ENCODE peak calls at places on chromosomes 12 and 14, in nine cellular contexts. N is PC-9, Y is neural progenitor cell, A is DND-41, R is hepatocyte, I is GM23248, J is HCT116, Z is fibroblast of lung, C is H1. H is an unnamed sample.

GRCh38 chr12:774051-774614 is 21.8 kb downstream of the WNK1 start:
- DNase-seq in I (peak; percentile 28), R (peak; percentile 4), Y (peak; percentile 53), C (no peak), A (no peak), Z (peak; percentile 19), N (no peak), J (no peak), H (no peak)

GRCh38 chr12:96045566-96045965 is 10.2 kb upstream of the LTA4H start:
- DNase-seq in Y (no peak), Z (no peak), A (no peak), I (no peak), N (no peak), J (no peak), C (no peak), R (no peak), H (no peak)

GRCh38 chr12:2284321-2284813 is 231.6 kb downstream of the CACNA1C start:
- DNase-seq in N (no peak), Z (peak; percentile 85), A (no peak), C (no peak), R (peak; percentile 44), J (no peak), I (peak; percentile 91), Y (no peak), H (peak; percentile 98)

GRCh38 chr14:21535545-21536394 is 9.6 kb upstream of the SALL2 start:
- DNase-seq in Y (no peak), J (no peak), I (no peak), Z (no peak), C (no peak), A (no peak), N (no peak), R (no peak), H (peak; percentile 62)

GRCh38 chr14:102500190-102500661 is 9.3 kb downstream of the ANKRD9 start:
- DNase-seq in Z (peak; percentile 60), Y (no peak), J (no peak), C (no peak), R (peak; percentile 9), A (no peak), I (peak; percentile 90), N (no peak), H (peak; percentile 43)

GRCh38 chr12:3246253-3246652 is 169.1 kb downstream of the TSPAN9 start:
- DNase-seq in J (no peak), Z (no peak), I (no peak), N (no peak), A (no peak), C (no peak), R (no peak), Y (no peak), H (no peak)

GRCh38 chr14:100295376-100296105 is 10.7 kb downstream of the SLC25A29 start:
- DNase-seq in R (no peak), I (no peak), C (no peak), N (no peak), Z (no peak), J (no peak), Y (no peak), A (no peak), H (no peak)

GRCh38 chr14:92692822-92693226 is 55.6 kb downstream of the LGMN start:
- DNase-seq in I (peak; percentile 20), Y (no peak), Z (no peak), R (no peak), A (peak; percentile 39), C (no peak), J (no peak), N (peak; percentile 53), H (peak; percentile 9)

GRCh38 chr14:23070262-23071129 is 13.2 kb upstream of the CDH24 start:
- DNase-seq in C (no peak), R (no peak), I (peak; percentile 43), Y (no peak), A (no peak), N (no peak), J (no peak), Z (no peak), H (no peak)
- H3K4me1 ChIP-seq in C (peaks cover 5% of the 10 kb centered on the region), R (peaks cover 33% of the 10 kb centered on the region), I (peaks cover 21% of the 10 kb centered on the region), Y (peaks cover 53% of the 10 kb centered on the region), A (peaks cover 40% of the 10 kb centered on the region), N (peaks cover 27% of the 10 kb centered on the region), J (peaks cover 37% of the 10 kb centered on the region), Z (peaks cover 20% of the 10 kb centered on the region), H (peaks cover 38% of the 10 kb centered on the region)

GRCh38 chr12:67410246-67410645 is 141.1 kb downstream of the CAND1 start:
- DNase-seq in Z (peak; percentile 14), C (no peak), J (no peak), N (no peak), R (no peak), A (no peak), Y (no peak), I (peak; percentile 59), H (no peak)
- H3K27ac ChIP-seq in Z (no peak overlapping the region), C (no peak overlapping the region), J (no peak overlapping the region), N (no peak overlapping the region), R (no peak overlapping the region), A (no peak overlapping the region), Y (no peak overlapping the region), I (no peak overlapping the region), H (no peak overlapping the region)

GRCh38 chr12:94513527-94513926 is 53.9 kb upstream of the CEP83 start:
- DNase-seq in I (no peak), Y (no peak), C (no peak), R (no peak), A (no peak), Z (no peak), N (no peak), J (no peak), H (no peak)
- TF ChIP-seq EZH2 in I (no peak), Y (no peak), C (no peak), R (no peak), A (no peak), Z (no peak), N (no peak), J (no peak), H (no peak)

DNA sequence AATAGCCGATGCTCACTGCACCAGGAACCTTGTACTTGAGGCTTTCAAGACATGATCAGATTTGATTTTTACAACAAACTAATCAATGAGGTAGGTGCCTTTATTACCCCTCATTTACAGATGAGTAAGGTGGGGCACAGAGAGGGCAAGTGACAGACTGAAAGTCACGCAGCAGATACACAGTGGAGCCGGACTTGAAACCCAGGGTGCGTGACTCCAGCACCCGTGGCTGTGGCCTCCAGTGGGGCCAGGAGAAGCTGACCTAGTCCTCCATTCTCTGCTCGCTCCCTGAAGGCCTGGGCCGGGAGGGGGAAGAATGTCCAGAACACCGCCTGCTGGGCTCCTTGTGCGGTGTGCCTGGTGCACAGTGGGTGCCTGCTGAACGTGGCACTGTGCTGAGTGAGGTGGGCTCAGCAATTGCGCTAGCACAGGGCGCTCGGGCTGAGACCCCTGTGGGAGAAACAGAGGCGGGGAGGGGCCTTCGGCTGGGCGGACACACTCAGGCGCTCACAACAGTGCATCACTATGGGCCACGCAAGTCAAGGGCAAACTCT is 125.2 kb downstream of the CALM1 start:
- DNase-seq in Z (no peak), Y (no peak), I (no peak), R (no peak), N (no peak), A (no peak), C (no peak), J (no peak), H (no peak)
- H3K4me1 ChIP-seq in Z (no peaks in the 10 kb centered on the region), Y (peaks cover 21% of the 10 kb centered on the region), I (peaks cover 5% of the 10 kb centered on the region), R (peaks cover 33% of the 10 kb centered on the region), N (peaks cover 6% of the 10 kb centered on the region), A (no peaks in the 10 kb centered on the region), C (peaks cover 6% of the 10 kb centered on the region), J (peaks cover 44% of the 10 kb centered on the region), H (peaks cover 10% of the 10 kb centered on the region)

H was measured in A673.